ENCODE peak calls at places on chromosomes 2 and 18, in four cellular contexts. D is left lung, Z is hepatocyte, Q is left ventricle myocardium inferior. G is an unnamed sample. For H3K9me3, the result is how much of the 10 kb centered on the place peaks cover.

GRCh38 chr2:198662916-198663315 is 794.8 kb downstream of the SATB2 start:
- DNase-seq in Q (no peak), Z (no peak), D (no peak), G (no peak)

GRCh38 chr18:23281626-23282436 is 146.5 kb downstream of the CABLES1 start:
- DNase-seq in Q (no peak), Z (peak), D (no peak), G (peak)

GRCh38 chr2:165281387-165281786 is 42.2 kb downstream of the SCN2A start:
- DNase-seq in Q (no peak), Z (no peak), D (no peak), G (no peak)

GRCh38 chr2:200703132-200703925 is 108.4 kb upstream of the BZW1 start:
- DNase-seq in Q (no peak), Z (peak), D (no peak), G (no peak)

GRCh38 chr2:109473006-109473380 is 140.8 kb downstream of the SEPTIN10 start:
- DNase-seq in D (no peak), Q (no peak), Z (no peak), G (no peak)

GRCh38 chr2:205509655-205510054 is 172.6 kb upstream of the NRP2 start:
- DNase-seq in Q (no peak), D (no peak), Z (no peak), G (no peak)

GRCh38 chr2:31136000-31136399 is 2.2 kb downstream of the GALNT14 start:
- DNase-seq in Z (no peak), D (no peak), Q (no peak), G (no peak)

GRCh38 chr18:5627756-5628511 is 84.1 kb upstream of the EPB41L3 start:
- DNase-seq in D (no peak), Z (peak), Q (no peak), G (no peak)

GRCh38 chr18:35691625-35692024 is 110.1 kb downstream of the GALNT1 start:
- DNase-seq in D (no peak), Z (no peak), Q (no peak), G (no peak)

GRCh38 chr2:60456115-60456770 is 97.2 kb downstream of the BCL11A start:
- DNase-seq in Z (no peak), Q (no peak), D (no peak), G (no peak)

GRCh38 chr2:98793275-98793674 is 62.3 kb upstream of the MGAT4A start:
- DNase-seq in Q (no peak), D (no peak), Z (no peak), G (no peak)

DNA sequence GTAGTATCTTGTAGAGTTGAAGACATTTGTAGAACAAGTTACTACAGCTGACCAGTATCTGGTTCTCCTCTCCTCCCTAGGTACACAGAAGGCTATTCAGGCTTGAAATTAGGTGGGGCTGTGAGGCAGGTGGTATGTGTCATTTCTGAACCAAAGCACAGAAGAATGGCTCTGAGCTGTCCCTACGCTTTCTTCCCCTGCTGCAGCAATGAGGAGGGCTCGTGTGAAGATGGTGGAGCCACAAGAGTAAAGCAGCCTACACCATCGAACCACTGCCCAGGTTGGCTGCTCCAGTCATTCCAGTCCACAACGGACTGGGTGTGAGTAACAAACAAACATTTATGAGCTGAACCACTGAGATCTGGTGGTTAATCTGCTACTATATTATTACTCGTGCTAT is 148.9 kb downstream of the DTNB start:
- DNase-seq in Z (no peak), Q (no peak), D (no peak), G (no peak)
- H3K9me3 ChIP-seq in Z (under half), Q (under half), D (under half), G (under half)

GRCh38 chr18:70535041-70535440 is 246.2 kb downstream of the SOCS6 start:
- DNase-seq in D (no peak), Z (no peak), Q (no peak), G (no peak)
- H3K9me3 ChIP-seq in D (under half), Z (under half), Q (under half), G (under half)

GRCh38 chr18:3329871-3330270 is 67.9 kb downstream of the MYL12B start:
- DNase-seq in Z (no peak), D (no peak), Q (no peak), G (no peak)

GRCh38 chr18:3332376-3332775 is 70.4 kb downstream of the MYL12B start:
- DNase-seq in D (no peak), Q (no peak), Z (no peak), G (no peak)

GRCh38 chr18:3329471-3329870 is 67.5 kb downstream of the MYL12B start:
- DNase-seq in Q (no peak), D (no peak), Z (no peak), G (no peak)

GRCh38 chr18:3328522-3328921 is 66.6 kb downstream of the MYL12B start:
- DNase-seq in Q (no peak), D (no peak), Z (no peak), G (no peak)

DNA sequence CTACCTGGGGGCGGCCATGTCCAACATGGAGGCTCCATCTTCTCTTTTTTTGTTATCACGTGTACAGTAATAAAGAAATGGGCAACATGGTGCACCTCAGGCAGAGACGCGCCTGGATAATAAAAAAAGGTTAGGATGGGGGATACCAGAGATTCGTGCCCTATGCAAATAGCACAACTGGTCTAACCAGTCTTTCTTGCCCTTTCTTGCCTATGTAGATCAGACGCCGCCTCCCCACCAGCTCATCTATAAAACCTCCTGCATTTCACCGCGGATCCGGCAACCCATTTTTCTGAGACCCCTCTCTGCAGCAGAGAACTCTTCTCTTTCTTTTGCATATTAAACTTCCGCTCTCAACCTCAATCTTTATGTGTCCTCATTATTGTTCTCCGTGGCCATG is 68.7 kb downstream of the MYL12B start:
- DNase-seq in D (no peak), Q (no peak), Z (peak), G (no peak)
- H3K9me3 ChIP-seq in D (under half), Q (under half), Z (under half), G (under half)

GRCh38 chr18:41639218-41639617 is 315.8 kb upstream of the PIK3C3 start:
- DNase-seq in D (no peak), Z (no peak), Q (no peak), G (no peak)
- H3K9me3 ChIP-seq in D (under half), Z (under half), Q (under half), G (under half)

DNA sequence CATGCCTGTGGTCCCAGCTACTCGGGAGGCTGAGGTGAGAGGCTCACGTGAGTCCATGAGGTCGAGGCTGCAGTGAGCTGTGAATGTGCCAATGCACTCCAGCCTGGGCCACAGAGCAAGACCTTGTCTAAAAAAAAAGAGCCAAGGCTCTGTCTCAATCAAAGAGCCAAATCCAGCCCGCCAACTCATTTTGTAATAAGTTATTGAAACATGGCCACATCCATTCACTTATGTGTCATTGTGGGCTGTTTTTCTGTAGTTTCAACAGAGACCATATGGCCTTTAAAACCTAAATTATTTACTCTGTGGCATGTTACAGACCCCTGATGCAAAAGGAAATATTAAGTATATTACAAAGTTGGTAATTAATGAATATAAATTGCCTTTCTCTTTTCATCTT is 60.8 kb downstream of the GPR39 start:
- DNase-seq in D (no peak), Q (no peak), Z (no peak), G (no peak)
- H3K9me3 ChIP-seq in D (under half), Q (under half), Z (under half), G (under half)

DNA sequence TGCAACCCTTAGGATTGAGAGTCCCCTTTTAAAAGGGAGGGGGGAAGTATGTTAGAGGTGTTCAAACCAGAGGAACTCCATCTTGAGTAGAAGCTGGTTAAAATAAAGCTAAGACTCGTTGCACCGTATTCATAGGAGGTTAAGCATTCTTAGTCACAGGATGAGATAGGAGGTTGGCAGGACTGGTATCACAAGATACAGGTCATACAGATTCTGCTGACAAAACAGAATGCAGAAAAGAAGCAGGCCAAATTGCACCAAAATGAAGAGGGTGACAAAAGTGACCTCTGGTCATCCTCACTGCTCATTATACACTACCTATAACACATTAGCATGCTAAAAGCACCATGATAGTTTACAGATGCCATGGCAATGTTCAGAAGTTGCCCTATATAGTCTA is 192.3 kb upstream of the NDUFV2 start:
- DNase-seq in D (no peak), Z (no peak), Q (no peak), G (no peak)
- H3K9me3 ChIP-seq in D (under half), Z (under half), Q (under half), G (under half)

GRCh38 chr2:204432196-204432595 is 113.1 kb upstream of the PARD3B start:
- DNase-seq in Z (no peak), D (no peak), Q (no peak), G (no peak)
- H3K9me3 ChIP-seq in Z (under half), D (under half), Q (under half), G (under half)

DNA sequence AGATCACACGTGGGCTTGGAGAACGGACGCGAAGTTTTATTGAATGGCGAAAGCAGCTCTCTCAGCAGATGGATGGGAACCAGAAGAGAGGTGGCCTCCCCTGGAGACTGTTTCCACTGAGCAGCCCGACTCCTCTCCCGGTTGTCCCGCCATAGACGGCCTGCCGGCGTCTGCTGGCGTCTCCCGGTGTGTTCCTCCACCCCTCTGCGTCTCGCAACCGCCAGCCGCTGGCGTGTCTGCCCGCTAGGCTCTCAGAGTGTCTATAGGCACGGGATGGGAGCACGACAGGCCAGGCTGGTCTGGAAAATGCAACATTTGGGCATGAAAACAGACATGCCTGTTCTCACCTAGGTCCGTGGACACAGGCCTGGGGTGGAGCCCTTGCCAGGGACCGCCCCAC is 366.7 kb upstream of the SOX11 start:
- DNase-seq in Q (no peak), D (peak), Z (no peak), G (no peak)
- H3K9me3 ChIP-seq in Q (under half), D (under half), Z (under half), G (under half)

GRCh38 chr2:94873362-94874276 is 2.4 kb downstream of the TEKT4 start:
- DNase-seq in Z (no peak), D (peak), Q (peak), G (no peak)

GRCh38 chr2:94874277-94874997 is 3.2 kb downstream of the TEKT4 start:
- DNase-seq in Q (peak), Z (no peak), D (peak), G (no peak)

GRCh38 chr2:94871226-94872087 is at the start of gene TEKT4:
- DNase-seq in Q (peak), Z (no peak), D (peak), G (no peak)

GRCh38 chr2:94872088-94872618 is 923 bp downstream of the TEKT4 start:
- DNase-seq in D (no peak), Z (no peak), Q (no peak), G (no peak)

DNA sequence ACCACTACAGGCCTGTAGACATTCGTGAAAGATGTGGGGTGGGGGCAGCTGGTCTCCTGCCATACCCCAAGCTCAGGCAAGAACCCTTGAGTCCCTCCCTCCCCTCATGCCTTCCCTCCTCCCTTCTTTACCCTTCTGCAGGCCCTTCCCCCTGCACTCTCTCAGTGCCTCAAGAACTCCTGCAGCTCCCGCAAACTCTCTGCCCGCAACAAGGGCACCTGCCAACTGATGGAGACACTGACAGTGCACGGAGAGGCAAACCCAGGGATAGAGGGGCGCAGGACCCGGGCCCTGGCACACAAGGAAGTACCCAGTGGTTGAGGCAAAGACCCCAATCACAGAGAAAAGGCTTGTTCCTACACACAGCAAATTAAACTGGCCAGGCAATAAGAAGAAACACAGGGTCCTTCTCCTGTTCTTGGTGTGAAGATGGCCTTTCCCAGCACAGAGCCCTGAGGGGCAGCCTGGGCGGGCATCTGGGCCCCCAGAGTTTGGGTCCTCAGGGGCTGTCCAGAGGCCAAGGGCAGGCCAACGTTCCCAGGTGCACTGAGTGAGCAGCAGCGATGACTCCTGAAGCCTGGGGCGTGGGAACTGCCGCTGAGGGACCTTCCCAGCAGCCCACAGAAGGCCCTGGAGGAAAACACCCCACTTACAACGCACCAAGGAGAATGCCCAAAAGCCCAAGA is 1.6 kb downstream of the TEKT4 start:
- DNase-seq in Q (peak), Z (no peak), D (no peak), G (no peak)
- H3K9me3 ChIP-seq in Q (under half), Z (under half), D (under half), G (under half)

GRCh38 chr2:68745006-68745405 is 10.4 kb downstream of the ARHGAP25 start:
- DNase-seq in D (no peak), Z (no peak), Q (no peak), G (no peak)

GRCh38 chr2:68746408-68746807 is 11.8 kb downstream of the ARHGAP25 start:
- DNase-seq in Q (no peak), Z (no peak), D (no peak), G (peak)

GRCh38 chr2:68742638-68743037 is 8.0 kb downstream of the ARHGAP25 start:
- DNase-seq in Z (no peak), D (no peak), Q (no peak), G (peak)

GRCh38 chr2:68743531-68743930 is 8.9 kb downstream of the ARHGAP25 start:
- DNase-seq in D (no peak), Z (no peak), Q (no peak), G (no peak)

DNA sequence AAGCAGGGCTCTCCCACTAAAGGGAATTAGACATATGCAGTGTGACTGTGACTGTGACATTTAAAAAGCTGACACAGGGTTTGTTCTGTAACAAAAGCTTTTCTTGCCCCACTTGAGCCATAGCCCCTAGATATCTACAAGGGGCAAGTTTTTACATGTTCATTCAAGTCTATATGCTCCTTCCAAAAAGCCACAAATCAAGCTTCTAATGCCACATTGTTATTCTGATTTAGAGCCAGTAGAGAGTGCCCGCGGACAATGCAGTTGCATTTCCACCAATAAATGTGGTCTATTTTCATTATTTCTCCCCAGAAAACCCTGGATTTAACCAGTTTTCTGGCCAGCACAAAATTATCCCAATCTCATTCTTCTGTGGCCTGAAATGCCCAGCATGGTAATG is 9.9 kb downstream of the ARHGAP25 start:
- DNase-seq in Q (no peak), D (no peak), Z (no peak), G (peak)
- H3K9me3 ChIP-seq in Q (under half), D (under half), Z (under half), G (under half)